ENCODE peak calls at places on chromosomes 4 and X, in seven cellular contexts. D is ACHN, X is OCI-M1, H is foreskin fibroblast, Q is SW480, I is AG09309, G is omental fat pad. F is an unnamed sample.

GRCh38 chr4:88731359-88731758 is 33.7 kb upstream of the NAP1L5 start:
- DNase-seq in Q (no peak), H (no peak), X (no peak), I (no peak), D (no peak), G (no peak), F (no peak)

GRCh38 chr4:78936989-78937388 is 2.2 kb downstream of the PAQR3 start:
- DNase-seq in G (no peak), X (no peak), D (no peak), H (no peak), Q (no peak), I (no peak), F (no peak)

GRCh38 chr4:183335369-183335940 is 13.2 kb upstream of the CLDN24 start:
- DNase-seq in I (peak), Q (peak), X (peak), H (peak), G (no peak), D (peak), F (peak)

GRCh38 chr4:144176476-144176875 is 36.0 kb upstream of the GYPA start:
- DNase-seq in D (no peak), G (no peak), I (no peak), H (peak), X (no peak), Q (no peak), F (peak)

GRCh38 chr4:185508162-185508561 is 27.1 kb downstream of the PDLIM3 start:
- DNase-seq in X (no peak), H (no peak), Q (peak), I (no peak), D (no peak), G (no peak), F (no peak)

GRCh38 chr4:44425614-44426208 is 22.9 kb downstream of the KCTD8 start:
- DNase-seq in D (peak), I (no peak), X (peak), H (no peak), Q (peak), G (no peak), F (peak)

GRCh38 chr4:177322156-177322685 is 12.5 kb downstream of the NEIL3 start:
- DNase-seq in H (no peak), I (no peak), Q (no peak), D (no peak), G (no peak), X (no peak), F (no peak)

GRCh38 chr4:85932371-85933305 is 427.2 kb downstream of the MAPK10 start:
- DNase-seq in H (peak), G (no peak), Q (no peak), I (no peak), D (no peak), X (no peak), F (peak)

GRCh38 chrX:70292788-70293187 is 2.9 kb downstream of the KIF4A start:
- DNase-seq in I (no peak), X (no peak), G (no peak), Q (no peak), D (no peak), H (peak), F (no peak)

GRCh38 chrX:38129366-38129765 is 91.3 kb downstream of the SRPX start:
- DNase-seq in D (no peak), H (no peak), G (no peak), I (no peak), X (no peak), Q (no peak), F (no peak)

GRCh38 chrX:136028383-136028984 is 43.2 kb downstream of the SLC9A6 start:
- DNase-seq in G (no peak), I (peak), H (peak), D (peak), Q (peak), X (peak), F (no peak)

GRCh38 chr4:139144911-139145551 is 32.0 kb downstream of the ELF2 start:
- DNase-seq in Q (no peak), G (no peak), D (no peak), I (no peak), X (no peak), H (no peak), F (no peak)

GRCh38 chr4:3675251-3676115 is 90.7 kb upstream of the ADRA2C start:
- DNase-seq in X (no peak), Q (no peak), H (no peak), G (no peak), I (no peak), D (no peak), F (no peak)